ENCODE peak calls at places on chromosomes 3 and 15, in eight cellular contexts. One of them, this sample, is unnamed.

GRCh38 chr3:185586644-185586964 is 509 bp downstream of the SENP2 start:
- DNase-seq in activated T-cell treated with anti-CD3 and anti-CD28 coated beads, Interleukin-2, amount 50 U/mL, for 72 hours: no peak
- DNase-seq in iPS-NIHi11: no peak
- DNase-seq in uterus: no peak
- DNase-seq in activated CD8-positive, alpha-beta memory T cell treated with anti-CD3 and anti-CD28 coated beads for 48 hours: no peak
- DNase-seq in NCI-H1105: no peak
- DNase-seq in NCI-H1092: peak
- DNase-seq in NCI-H524 treated with DMSO at 0.1 percent for 48 hours: peak
- DNase-seq in this sample: no peak

GRCh38 chr3:32354362-32354778 is 37.3 kb upstream of the CMTM7 start:
- DNase-seq in activated T-cell treated with anti-CD3 and anti-CD28 coated beads, Interleukin-2, amount 50 U/mL, for 72 hours: no peak
- DNase-seq in iPS-NIHi11: no peak
- DNase-seq in uterus: no peak
- DNase-seq in activated CD8-positive, alpha-beta memory T cell treated with anti-CD3 and anti-CD28 coated beads for 48 hours: no peak
- DNase-seq in NCI-H1105: no peak
- DNase-seq in NCI-H1092: no peak
- DNase-seq in NCI-H524 treated with DMSO at 0.1 percent for 48 hours: no peak
- DNase-seq in this sample: no peak

GRCh38 chr15:93058128-93058527 is 30.9 kb downstream of the RGMA start:
- DNase-seq in activated T-cell treated with anti-CD3 and anti-CD28 coated beads, Interleukin-2, amount 50 U/mL, for 72 hours: no peak
- DNase-seq in iPS-NIHi11: no peak
- DNase-seq in uterus: no peak
- DNase-seq in activated CD8-positive, alpha-beta memory T cell treated with anti-CD3 and anti-CD28 coated beads for 48 hours: no peak
- DNase-seq in NCI-H1105: no peak
- DNase-seq in NCI-H1092: no peak
- DNase-seq in NCI-H524 treated with DMSO at 0.1 percent for 48 hours: no peak
- DNase-seq in this sample: no peak

GRCh38 chr3:50274371-50275104 is 4.3 kb upstream of the LSMEM2 start:
- DNase-seq in activated T-cell treated with anti-CD3 and anti-CD28 coated beads, Interleukin-2, amount 50 U/mL, for 72 hours: peak
- DNase-seq in iPS-NIHi11: peak
- DNase-seq in uterus: no peak
- DNase-seq in activated CD8-positive, alpha-beta memory T cell treated with anti-CD3 and anti-CD28 coated beads for 48 hours: peak
- DNase-seq in NCI-H1105: peak
- DNase-seq in NCI-H1092: no peak
- DNase-seq in NCI-H524 treated with DMSO at 0.1 percent for 48 hours: no peak
- DNase-seq in this sample: peak

GRCh38 chr15:48602358-48603122 is 43.0 kb downstream of the FBN1 start:
- DNase-seq in activated T-cell treated with anti-CD3 and anti-CD28 coated beads, Interleukin-2, amount 50 U/mL, for 72 hours: no peak
- DNase-seq in iPS-NIHi11: no peak
- DNase-seq in uterus: no peak
- DNase-seq in activated CD8-positive, alpha-beta memory T cell treated with anti-CD3 and anti-CD28 coated beads for 48 hours: no peak
- DNase-seq in NCI-H1105: no peak
- DNase-seq in NCI-H1092: no peak
- DNase-seq in NCI-H524 treated with DMSO at 0.1 percent for 48 hours: no peak
- DNase-seq in this sample: no peak

GRCh38 chr3:53846134-53846850 is at the start of the genes CHDH and IL17RB:
- DNase-seq in activated T-cell treated with anti-CD3 and anti-CD28 coated beads, Interleukin-2, amount 50 U/mL, for 72 hours: peak
- DNase-seq in iPS-NIHi11: peak
- DNase-seq in uterus: peak
- DNase-seq in activated CD8-positive, alpha-beta memory T cell treated with anti-CD3 and anti-CD28 coated beads for 48 hours: no peak
- DNase-seq in NCI-H1105: peak
- DNase-seq in NCI-H1092: no peak
- DNase-seq in NCI-H524 treated with DMSO at 0.1 percent for 48 hours: no peak
- DNase-seq in this sample: no peak

GRCh38 chr3:197297476-197298340 is 704 bp downstream of the DLG1 start:
- DNase-seq in activated T-cell treated with anti-CD3 and anti-CD28 coated beads, Interleukin-2, amount 50 U/mL, for 72 hours: peak
- DNase-seq in iPS-NIHi11: peak
- DNase-seq in uterus: peak
- DNase-seq in activated CD8-positive, alpha-beta memory T cell treated with anti-CD3 and anti-CD28 coated beads for 48 hours: peak
- DNase-seq in NCI-H1105: peak
- DNase-seq in NCI-H1092: peak
- DNase-seq in NCI-H524 treated with DMSO at 0.1 percent for 48 hours: peak
- DNase-seq in this sample: peak

GRCh38 chr3:4583441-4583840 is 90.3 kb downstream of the ITPR1 start:
- DNase-seq in activated T-cell treated with anti-CD3 and anti-CD28 coated beads, Interleukin-2, amount 50 U/mL, for 72 hours: no peak
- DNase-seq in iPS-NIHi11: no peak
- DNase-seq in uterus: peak
- DNase-seq in activated CD8-positive, alpha-beta memory T cell treated with anti-CD3 and anti-CD28 coated beads for 48 hours: no peak
- DNase-seq in NCI-H1105: no peak
- DNase-seq in NCI-H1092: no peak
- DNase-seq in NCI-H524 treated with DMSO at 0.1 percent for 48 hours: no peak
- DNase-seq in this sample: no peak

GRCh38 chr15:100903191-100903590 is 16.0 kb upstream of the LRRK1 start:
- DNase-seq in activated T-cell treated with anti-CD3 and anti-CD28 coated beads, Interleukin-2, amount 50 U/mL, for 72 hours: no peak
- DNase-seq in iPS-NIHi11: no peak
- DNase-seq in uterus: no peak
- DNase-seq in activated CD8-positive, alpha-beta memory T cell treated with anti-CD3 and anti-CD28 coated beads for 48 hours: no peak
- DNase-seq in NCI-H1105: no peak
- DNase-seq in NCI-H1092: no peak
- DNase-seq in NCI-H524 treated with DMSO at 0.1 percent for 48 hours: no peak
- DNase-seq in this sample: no peak

GRCh38 chr15:86062646-86063193 is 17.0 kb upstream of the AGBL1 start:
- DNase-seq in activated T-cell treated with anti-CD3 and anti-CD28 coated beads, Interleukin-2, amount 50 U/mL, for 72 hours: no peak
- DNase-seq in iPS-NIHi11: no peak
- DNase-seq in uterus: no peak
- DNase-seq in activated CD8-positive, alpha-beta memory T cell treated with anti-CD3 and anti-CD28 coated beads for 48 hours: no peak
- DNase-seq in NCI-H1105: no peak
- DNase-seq in NCI-H1092: no peak
- DNase-seq in NCI-H524 treated with DMSO at 0.1 percent for 48 hours: no peak
- DNase-seq in this sample: no peak

This sample was measured in H1.